ENCODE peak calls at places on chromosomes 1 and 21, in eight cellular contexts. N is suprapubic skin, F is fibroblast of lung, T is IMR-90, M is brain microvascular endothelial cell, A is kidney, W is H1, R is ovary. B is an unnamed sample. For H3K36me3, the result is how much of the 10 kb centered on the place peaks cover.

GRCh38 chr1:42369471-42369870 is 11.1 kb upstream of the RIMKLA start:
- DNase-seq in N (no peak), F (no peak), T (no peak), M (no peak), A (no peak), W (no peak), R (no peak), B (peak)

GRCh38 chr1:46517010-46517600 is 27.5 kb downstream of the DMBX1 start:
- DNase-seq in N (no peak), F (no peak), T (no peak), M (no peak), A (peak), W (peak), R (no peak), B (peak)

GRCh38 chr1:29856663-29857224 is 620.4 kb downstream of the PTPRU start:
- DNase-seq in N (no peak), F (no peak), T (no peak), M (no peak), A (no peak), W (no peak), R (no peak), B (no peak)

GRCh38 chr1:206739411-206740076 is 31.0 kb upstream of the IL19 start:
- DNase-seq in N (no peak), F (no peak), T (peak), M (no peak), A (no peak), W (no peak), R (no peak), B (no peak)

GRCh38 chr1:64337476-64337875 is 132.5 kb upstream of the CACHD1 start:
- DNase-seq in N (no peak), F (no peak), T (no peak), M (no peak), A (no peak), W (no peak), R (no peak), B (no peak)

GRCh38 chr1:200729863-200730262 is 8.8 kb upstream of the CAMSAP2 start:
- DNase-seq in N (no peak), F (no peak), T (no peak), M (no peak), A (no peak), W (no peak), R (no peak), B (no peak)

GRCh38 chr1:231039161-231040018 is 664 bp downstream of the FAM89A start:
- DNase-seq in N (no peak), F (peak), T (peak), M (no peak), A (peak), W (peak), R (peak), B (peak)

GRCh38 chr1:169024800-169025253 is 81.7 kb upstream of the ATP1B1 start:
- DNase-seq in N (no peak), F (no peak), T (no peak), M (no peak), A (no peak), W (no peak), R (no peak), B (no peak)

GRCh38 chr1:157117527-157118057 is 18.0 kb upstream of the ETV3L start:
- DNase-seq in N (no peak), F (no peak), T (no peak), M (no peak), A (no peak), W (peak), R (no peak), B (peak)

GRCh38 chr1:7644906-7645750 is 126.0 kb upstream of the VAMP3 start:
- DNase-seq in N (no peak), F (peak), T (peak), M (no peak), A (peak), W (no peak), R (peak), B (peak)

GRCh38 chr1:235513495-235514366 is 9.5 kb upstream of the B3GALNT2 start:
- DNase-seq in N (no peak), F (peak), T (peak), M (peak), A (no peak), W (no peak), R (no peak), B (peak)

GRCh38 chr1:6675936-6676335 is 25.7 kb downstream of the DNAJC11 start:
- DNase-seq in N (no peak), F (no peak), T (no peak), M (no peak), A (no peak), W (no peak), R (no peak), B (peak)

GRCh38 chr1:1972976-1973715 is 30.4 kb downstream of the CFAP74 start:
- DNase-seq in N (no peak), F (no peak), T (no peak), M (no peak), A (no peak), W (no peak), R (no peak), B (no peak)

GRCh38 chr1:218604217-218604616 is 259.1 kb downstream of the TGFB2 start:
- DNase-seq in N (no peak), F (peak), T (peak), M (no peak), A (no peak), W (no peak), R (no peak), B (no peak)

GRCh38 chr1:78765489-78765888 is 115.9 kb downstream of the IFI44 start:
- DNase-seq in N (no peak), F (no peak), T (no peak), M (no peak), A (no peak), W (no peak), R (no peak), B (no peak)

GRCh38 chr1:50633465-50633864 is 210.2 kb upstream of the DMRTA2 start:
- DNase-seq in N (no peak), F (no peak), T (no peak), M (no peak), A (no peak), W (no peak), R (no peak), B (no peak)

GRCh38 chr1:30109853-30110252 is 613.5 kb downstream of the MATN1 start:
- DNase-seq in N (no peak), F (peak), T (peak), M (no peak), A (peak), W (no peak), R (peak), B (no peak)

GRCh38 chr1:100622037-100622436 is 84.1 kb downstream of the GPR88 start:
- DNase-seq in N (no peak), F (peak), T (peak), M (peak), A (no peak), W (no peak), R (no peak), B (no peak)

GRCh38 chr1:104132386-104132973 is 382.8 kb downstream of the AMY1C start:
- DNase-seq in N (no peak), F (peak), T (peak), M (no peak), A (no peak), W (no peak), R (no peak), B (no peak)

GRCh38 chr1:43910359-43910758 is 23.2 kb upstream of the ARTN start:
- DNase-seq in N (no peak), F (no peak), T (no peak), M (no peak), A (no peak), W (no peak), R (no peak), B (no peak)

GRCh38 chr1:185969028-185969427 is 234.8 kb downstream of the HMCN1 start:
- DNase-seq in N (no peak), F (peak), T (peak), M (no peak), A (no peak), W (no peak), R (no peak), B (no peak)

GRCh38 chr1:183804916-183805734 is at the start of gene RGL1:
- DNase-seq in N (peak), F (peak), T (peak), M (peak), A (peak), W (peak), R (peak), B (peak)

GRCh38 chr1:25182629-25183028 is 49.7 kb downstream of the SYF2 start:
- DNase-seq in N (no peak), F (peak), T (peak), M (peak), A (no peak), W (no peak), R (no peak), B (no peak)

GRCh38 chr1:3276341-3276800 is 178.1 kb upstream of the ARHGEF16 start:
- DNase-seq in N (no peak), F (no peak), T (no peak), M (no peak), A (no peak), W (no peak), R (no peak), B (peak)

GRCh38 chr1:230643887-230644286 is 1.6 kb downstream of the COG2 start:
- DNase-seq in N (no peak), F (peak), T (peak), M (peak), A (no peak), W (no peak), R (no peak), B (no peak)

GRCh38 chr1:234957330-234958065 is 171.1 kb downstream of the TOMM20 start:
- DNase-seq in N (peak), F (peak), T (peak), M (no peak), A (no peak), W (peak), R (no peak), B (no peak)

GRCh38 chr1:162300057-162300917 is 76.4 kb downstream of the SPATA46 start:
- DNase-seq in N (no peak), F (no peak), T (no peak), M (no peak), A (no peak), W (no peak), R (no peak), B (peak)

GRCh38 chr1:116415699-116416533 is 42.9 kb downstream of the ATP1A1 start:
- DNase-seq in N (no peak), F (no peak), T (peak), M (no peak), A (no peak), W (no peak), R (peak), B (no peak)

GRCh38 chr1:201902198-201902597 is 13.5 kb downstream of the SHISA4 start:
- DNase-seq in N (no peak), F (peak), T (peak), M (peak), A (no peak), W (no peak), R (no peak), B (no peak)

GRCh38 chr1:227949341-227949921 is 1.7 kb upstream of the WNT9A start:
- DNase-seq in N (peak), F (no peak), T (no peak), M (no peak), A (peak), W (no peak), R (no peak), B (no peak)

GRCh38 chr1:232486454-232487202 is 143.3 kb downstream of the SIPA1L2 start:
- DNase-seq in N (no peak), F (peak), T (peak), M (no peak), A (no peak), W (no peak), R (no peak), B (no peak)

GRCh38 chr21:38376235-38376634 is 119.4 kb downstream of the KCNJ15 start:
- DNase-seq in N (no peak), F (no peak), T (no peak), M (no peak), A (no peak), W (no peak), R (no peak), B (no peak)

GRCh38 chr1:25889470-25889869 is 14.0 kb upstream of the PAQR7 start:
- DNase-seq in N (no peak), F (no peak), T (peak), M (peak), A (peak), W (no peak), R (no peak), B (no peak)

GRCh38 chr1:203361843-203362524 is 11.1 kb upstream of the FMOD start:
- DNase-seq in N (no peak), F (peak), T (peak), M (peak), A (no peak), W (no peak), R (peak), B (no peak)

GRCh38 chr1:31488528-31488927 is 75.5 kb downstream of the SERINC2 start:
- DNase-seq in N (no peak), F (no peak), T (peak), M (no peak), A (no peak), W (no peak), R (no peak), B (no peak)

GRCh38 chr1:36486088-36486435 is 3.3 kb upstream of the CSF3R start:
- DNase-seq in N (no peak), F (no peak), T (no peak), M (no peak), A (no peak), W (no peak), R (no peak), B (no peak)

GRCh38 chr21:42833859-42834729 is 45.2 kb downstream of the WDR4 start:
- DNase-seq in N (no peak), F (no peak), T (no peak), M (no peak), A (peak), W (peak), R (no peak), B (no peak)

GRCh38 chr1:107009286-107009685 is 47.2 kb upstream of the PRMT6 start:
- DNase-seq in N (no peak), F (peak), T (no peak), M (no peak), A (no peak), W (no peak), R (no peak), B (no peak)

GRCh38 chr21:19981938-19982337 is 1016.3 kb upstream of the NCAM2 start:
- DNase-seq in N (no peak), F (no peak), T (no peak), M (no peak), A (no peak), W (no peak), R (no peak), B (no peak)
- TF ChIP-seq CTCF in N (no peak), F (no peak), T (no peak), M (no peak), A (no peak), W (no peak), R (no peak), B (no peak)

GRCh38 chr1:244813327-244813726 is 22.1 kb upstream of the COX20 start:
- DNase-seq in N (no peak), F (no peak), T (no peak), M (no peak), A (no peak), W (no peak), R (no peak), B (no peak)
- H3K36me3 ChIP-seq in N (under half), F (under half), T (under half), M (under half), A (under half), W (under half), R (under half), B (under half)

GRCh38 chr1:155009742-155010141 is 7.1 kb downstream of the ZBTB7B start:
- DNase-seq in N (no peak), F (no peak), T (no peak), M (no peak), A (no peak), W (no peak), R (no peak), B (no peak)

GRCh38 chr1:155007253-155007828 is 4.7 kb downstream of the ZBTB7B start:
- DNase-seq in N (no peak), F (no peak), T (no peak), M (no peak), A (peak), W (no peak), R (no peak), B (peak)

GRCh38 chr1:155009221-155009711 is 6.7 kb downstream of the ZBTB7B start:
- DNase-seq in N (no peak), F (no peak), T (no peak), M (no peak), A (peak), W (no peak), R (no peak), B (no peak)

GRCh38 chr1:155006601-155007101 is 4.0 kb downstream of the ZBTB7B start:
- DNase-seq in N (no peak), F (no peak), T (no peak), M (no peak), A (no peak), W (no peak), R (no peak), B (no peak)

DNA sequence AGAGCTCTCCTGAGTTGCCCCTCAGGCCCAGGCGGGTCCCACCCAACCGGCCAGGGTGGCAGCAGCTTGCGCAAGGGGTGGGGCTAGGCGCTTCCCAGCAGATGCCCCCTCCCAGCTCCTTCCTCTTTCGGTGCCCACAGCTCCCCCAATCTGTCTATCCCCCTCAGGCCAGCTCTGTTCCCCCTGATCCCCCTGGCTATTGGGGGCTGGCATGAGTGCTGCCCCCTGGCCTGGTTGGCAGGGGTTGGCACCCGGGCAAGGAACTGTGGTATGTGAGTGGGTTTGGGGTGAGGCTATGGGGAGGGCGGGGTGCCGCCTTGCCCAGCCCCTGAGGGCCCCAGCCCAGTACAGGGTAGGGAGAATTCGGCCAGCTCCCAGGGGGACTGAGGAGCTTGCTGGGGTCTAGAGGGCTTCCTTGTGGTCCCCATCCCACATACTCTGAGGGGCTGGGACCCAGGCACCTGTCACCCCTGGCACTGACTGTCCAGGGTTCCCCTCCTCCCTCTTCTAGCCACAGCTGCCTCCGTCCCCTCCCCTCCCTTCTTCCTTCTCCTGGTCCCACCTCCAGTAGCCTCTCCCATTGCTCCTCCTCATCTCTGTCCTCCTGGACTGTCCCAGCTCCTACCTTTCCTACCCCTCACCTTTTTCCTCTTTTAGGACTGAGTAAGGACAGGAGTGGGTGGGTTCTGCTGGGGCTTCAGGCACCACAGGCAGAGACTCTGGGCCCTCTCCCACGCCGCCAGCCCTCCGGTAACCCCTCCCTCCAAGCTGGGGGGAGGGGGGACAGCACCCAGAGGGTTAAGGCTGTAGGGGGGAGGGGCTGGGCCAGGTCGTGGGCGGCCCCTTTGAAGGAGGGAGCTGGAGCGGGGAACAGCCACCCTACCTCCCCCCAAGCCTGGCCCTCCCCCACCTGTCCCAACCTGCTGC is 5.7 kb downstream of the ZBTB7B start:
- DNase-seq in N (no peak), F (no peak), T (no peak), M (no peak), A (peak), W (no peak), R (no peak), B (no peak)
- H3K4me3 ChIP-seq in N (peak), F (no peak), T (no peak), M (no peak), A (no peak), W (no peak), R (no peak), B (no peak)

DNA sequence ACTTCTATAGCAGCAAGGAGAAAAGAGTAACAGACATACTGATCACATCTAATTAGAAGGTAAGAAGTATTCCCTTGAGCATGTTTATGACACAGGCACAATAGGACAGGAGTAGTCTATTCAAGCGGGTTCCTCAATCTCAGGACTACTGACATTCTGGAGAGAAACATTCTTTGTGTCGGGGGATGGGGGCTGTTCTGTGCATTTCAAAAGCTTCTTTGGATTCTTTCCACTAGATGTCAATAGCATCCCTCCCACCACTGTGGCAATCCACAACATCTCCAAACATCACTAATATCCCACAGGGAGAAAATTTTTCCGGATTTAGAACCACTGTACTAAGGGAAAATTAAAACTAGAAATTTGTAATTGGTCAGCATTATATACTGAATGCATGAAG is 56.9 kb downstream of the ADAMTS5 start:
- DNase-seq in N (no peak), F (no peak), T (no peak), M (peak), A (no peak), W (peak), R (no peak), B (peak)
- TF ChIP-seq CTCF in N (no peak), F (peak), T (no peak), M (peak), A (peak), W (no peak), R (no peak), B (no peak)

DNA sequence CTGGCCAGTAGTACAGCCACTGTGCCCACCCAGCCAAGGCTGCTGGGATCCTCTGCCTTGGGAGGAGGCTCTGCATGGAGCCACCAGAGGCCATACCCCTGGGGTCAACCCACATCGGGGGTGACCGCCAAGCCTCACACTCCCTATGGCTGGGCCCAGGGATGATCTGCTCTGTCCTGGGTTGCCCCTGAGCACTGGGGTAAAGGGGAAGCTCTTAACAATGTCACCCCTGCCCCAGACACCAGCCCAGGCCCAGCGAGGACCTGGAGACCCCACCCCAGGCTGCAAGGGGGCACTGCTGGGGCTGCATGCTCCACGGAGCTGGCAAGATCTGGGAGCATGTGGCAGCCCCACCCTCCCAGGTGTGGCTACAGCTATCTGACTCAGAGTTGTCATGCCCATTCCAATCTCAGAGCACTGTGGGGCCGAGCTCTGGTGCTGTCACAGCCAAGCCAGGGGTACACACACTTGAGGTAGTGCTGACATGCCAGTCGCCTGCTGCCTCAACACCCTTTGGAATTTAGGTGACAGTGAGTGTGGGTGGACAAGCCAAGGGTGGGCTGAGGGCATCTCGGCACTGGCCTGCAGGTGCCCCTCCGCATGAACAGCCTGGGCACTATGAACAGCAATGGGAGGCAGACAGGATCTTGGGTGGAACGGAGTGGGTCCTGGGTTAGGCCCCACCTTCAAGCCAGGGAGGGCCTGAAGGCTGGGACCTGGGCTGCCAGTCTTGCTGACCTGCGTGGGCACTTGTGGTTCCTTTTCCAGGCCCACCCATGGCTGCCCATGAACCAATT is 427.7 kb downstream of the LRRIQ3 start:
- DNase-seq in N (no peak), F (no peak), T (no peak), M (no peak), A (peak), W (no peak), R (no peak), B (no peak)
- H3K36me3 ChIP-seq in N (under half), F (under half), T (under half), M (under half), A (under half), W (under half), R (under half), B (under half)

GRCh38 chr1:226736908-226737818 is 1.9 kb downstream of the ITPKB start:
- DNase-seq in N (peak), F (peak), T (peak), M (peak), A (peak), W (peak), R (peak), B (peak)

GRCh38 chr1:226734611-226735153 is 4.4 kb downstream of the ITPKB start:
- DNase-seq in N (no peak), F (no peak), T (no peak), M (no peak), A (no peak), W (no peak), R (no peak), B (no peak)

GRCh38 chr1:226733876-226734414 is 5.1 kb downstream of the ITPKB start:
- DNase-seq in N (peak), F (peak), T (peak), M (no peak), A (no peak), W (no peak), R (no peak), B (no peak)

GRCh38 chr1:226736001-226736907 is 2.8 kb downstream of the ITPKB start:
- DNase-seq in N (peak), F (no peak), T (no peak), M (no peak), A (peak), W (peak), R (no peak), B (no peak)

GRCh38 chr1:226735576-226735975 is 3.5 kb downstream of the ITPKB start:
- DNase-seq in N (no peak), F (no peak), T (no peak), M (no peak), A (peak), W (no peak), R (no peak), B (no peak)
- H3K4me3 ChIP-seq in N (peak), F (no peak), T (no peak), M (no peak), A (peak), W (no peak), R (peak), B (no peak)

B was measured in thyroid gland.